ENCODE peak calls at places on chromosomes 5 and 9, in eight cellular contexts. One of them, this sample, is unnamed.

GRCh38 chr5:103862398-103862797 is 299.8 kb upstream of the NUDT12 start:
- DNase-seq in HCT116: no peak
- DNase-seq in heart left ventricle: no peak
- DNase-seq in IMR-90: no peak
- DNase-seq in left ventricle myocardium inferior: no peak
- DNase-seq in endothelial cell of umbilical vein: no peak
- DNase-seq in PC-3: no peak
- DNase-seq in ovary: no peak
- DNase-seq in this sample: no peak

GRCh38 chr5:38607930-38608545 is 51.6 kb upstream of the LIFR start:
- DNase-seq in HCT116: no peak
- DNase-seq in heart left ventricle: no peak
- DNase-seq in IMR-90: peak; percentile 86
- DNase-seq in left ventricle myocardium inferior: no peak
- DNase-seq in endothelial cell of umbilical vein: peak; percentile 48
- DNase-seq in PC-3: peak; percentile 66
- DNase-seq in ovary: no peak
- DNase-seq in this sample: no peak

GRCh38 chr5:170554566-170555267 is 50.9 kb downstream of the KCNIP1 start:
- DNase-seq in HCT116: no peak
- DNase-seq in heart left ventricle: no peak
- DNase-seq in IMR-90: peak; percentile 72
- DNase-seq in left ventricle myocardium inferior: peak; percentile 21
- DNase-seq in endothelial cell of umbilical vein: no peak
- DNase-seq in PC-3: no peak
- DNase-seq in ovary: peak; percentile 24
- DNase-seq in this sample: no peak

GRCh38 chr5:10528056-10528816 is 35.6 kb upstream of the ANKRD33B start:
- DNase-seq in HCT116: no peak
- DNase-seq in heart left ventricle: no peak
- DNase-seq in IMR-90: peak; percentile 60
- DNase-seq in left ventricle myocardium inferior: no peak
- DNase-seq in endothelial cell of umbilical vein: no peak
- DNase-seq in PC-3: no peak
- DNase-seq in ovary: no peak
- DNase-seq in this sample: no peak

GRCh38 chr5:135245521-135246499 is 153.2 kb downstream of the MACROH2A1 start:
- DNase-seq in HCT116: no peak
- DNase-seq in heart left ventricle: no peak
- DNase-seq in IMR-90: peak; percentile 73
- DNase-seq in left ventricle myocardium inferior: no peak
- DNase-seq in endothelial cell of umbilical vein: peak; percentile 16
- DNase-seq in PC-3: peak; percentile 74
- DNase-seq in ovary: peak; percentile 2
- DNase-seq in this sample: peak; percentile 22

GRCh38 chr9:110183208-110184145 is 24.5 kb downstream of the C9orf152 start:
- DNase-seq in HCT116: peak; percentile 68
- DNase-seq in heart left ventricle: peak; percentile 43
- DNase-seq in IMR-90: peak; percentile 77
- DNase-seq in left ventricle myocardium inferior: no peak
- DNase-seq in endothelial cell of umbilical vein: peak; percentile 74
- DNase-seq in PC-3: peak; percentile 80
- DNase-seq in ovary: peak; percentile 70
- DNase-seq in this sample: peak; percentile 85

GRCh38 chr5:32413466-32414263 is 30.9 kb downstream of the ZFR start:
- DNase-seq in HCT116: no peak
- DNase-seq in heart left ventricle: no peak
- DNase-seq in IMR-90: no peak
- DNase-seq in left ventricle myocardium inferior: no peak
- DNase-seq in endothelial cell of umbilical vein: peak; percentile 43
- DNase-seq in PC-3: no peak
- DNase-seq in ovary: no peak
- DNase-seq in this sample: no peak

GRCh38 chr5:2338686-2339085 is 412.8 kb downstream of the IRX2 start:
- DNase-seq in HCT116: no peak
- DNase-seq in heart left ventricle: no peak
- DNase-seq in IMR-90: no peak
- DNase-seq in left ventricle myocardium inferior: no peak
- DNase-seq in endothelial cell of umbilical vein: no peak
- DNase-seq in PC-3: no peak
- DNase-seq in ovary: no peak
- DNase-seq in this sample: no peak

GRCh38 chr5:91225848-91226686 is 157.1 kb downstream of the ARRDC3 start:
- DNase-seq in HCT116: peak; percentile 59
- DNase-seq in heart left ventricle: no peak
- DNase-seq in IMR-90: no peak
- DNase-seq in left ventricle myocardium inferior: no peak
- DNase-seq in endothelial cell of umbilical vein: no peak
- DNase-seq in PC-3: peak; percentile 66
- DNase-seq in ovary: no peak
- DNase-seq in this sample: no peak

GRCh38 chr5:121937762-121938161 is 24.0 kb upstream of the SRFBP1 start:
- DNase-seq in HCT116: no peak
- DNase-seq in heart left ventricle: no peak
- DNase-seq in IMR-90: no peak
- DNase-seq in left ventricle myocardium inferior: no peak
- DNase-seq in endothelial cell of umbilical vein: no peak
- DNase-seq in PC-3: no peak
- DNase-seq in ovary: no peak
- DNase-seq in this sample: no peak

GRCh38 chr5:95281211-95281610 is 3.7 kb downstream of the MCTP1 start:
- DNase-seq in HCT116: peak; percentile 69
- DNase-seq in heart left ventricle: no peak
- DNase-seq in IMR-90: peak; percentile 1
- DNase-seq in left ventricle myocardium inferior: no peak
- DNase-seq in endothelial cell of umbilical vein: no peak
- DNase-seq in PC-3: peak; percentile 41
- DNase-seq in ovary: no peak
- DNase-seq in this sample: no peak

GRCh38 chr9:36392489-36392888 is 7.6 kb downstream of the RNF38 start:
- DNase-seq in HCT116: no peak
- DNase-seq in heart left ventricle: no peak
- DNase-seq in IMR-90: peak; percentile 31
- DNase-seq in left ventricle myocardium inferior: no peak
- DNase-seq in endothelial cell of umbilical vein: no peak
- DNase-seq in PC-3: no peak
- DNase-seq in ovary: no peak
- DNase-seq in this sample: no peak

GRCh38 chr9:70392189-70392588 is 22.3 kb downstream of the KLF9 start:
- DNase-seq in HCT116: no peak
- DNase-seq in heart left ventricle: no peak
- DNase-seq in IMR-90: no peak
- DNase-seq in left ventricle myocardium inferior: no peak
- DNase-seq in endothelial cell of umbilical vein: peak; percentile 12
- DNase-seq in PC-3: peak; percentile 13
- DNase-seq in ovary: no peak
- DNase-seq in this sample: no peak
- H3K4me1 ChIP-seq in HCT116: peaks cover 8% of the 10 kb centered on the region
- H3K4me1 ChIP-seq in heart left ventricle: peaks cover 85% of the 10 kb centered on the region
- H3K4me1 ChIP-seq in IMR-90: peaks cover 14% of the 10 kb centered on the region
- H3K4me1 ChIP-seq in left ventricle myocardium inferior: peaks cover 100% of the 10 kb centered on the region
- H3K4me1 ChIP-seq in endothelial cell of umbilical vein: peaks cover 32% of the 10 kb centered on the region
- H3K4me1 ChIP-seq in PC-3: no peaks in the 10 kb centered on the region
- H3K4me1 ChIP-seq in ovary: peaks cover 12% of the 10 kb centered on the region
- H3K4me1 ChIP-seq in this sample: peaks cover 15% of the 10 kb centered on the region

DNA sequence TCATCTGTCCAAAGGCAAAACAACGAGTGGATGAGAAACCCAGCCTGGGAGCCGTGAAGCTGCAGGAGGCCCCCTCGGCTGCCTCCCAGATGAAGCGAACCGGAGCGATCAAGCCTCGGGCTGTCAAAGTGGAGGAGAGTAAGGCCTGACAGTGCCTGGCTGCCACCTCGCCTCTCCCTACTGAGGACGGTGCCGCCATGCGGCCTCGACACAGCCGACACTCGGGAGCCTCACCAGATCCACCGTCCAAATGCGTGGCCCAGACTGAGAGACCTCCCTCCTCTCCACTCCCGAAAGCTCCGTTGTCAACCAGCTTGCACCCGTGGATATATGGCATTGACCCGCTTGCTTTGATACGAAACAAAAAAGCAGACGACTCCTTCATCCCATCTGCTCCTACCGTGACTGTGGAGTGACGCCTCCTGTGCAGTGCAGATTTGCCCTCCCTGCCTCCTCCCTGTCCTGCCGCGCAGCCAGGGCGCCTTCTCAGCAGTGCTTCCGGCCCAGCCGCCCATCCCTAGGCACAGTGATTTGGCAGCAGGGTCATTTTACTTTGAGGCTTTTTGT is 6.9 kb upstream of the POMT1 start:
- DNase-seq in HCT116: no peak
- DNase-seq in heart left ventricle: no peak
- DNase-seq in IMR-90: no peak
- DNase-seq in left ventricle myocardium inferior: no peak
- DNase-seq in endothelial cell of umbilical vein: no peak
- DNase-seq in PC-3: no peak
- DNase-seq in ovary: no peak
- DNase-seq in this sample: no peak
- H3K36me3 ChIP-seq in HCT116: peaks cover 78% of the 10 kb centered on the region
- H3K36me3 ChIP-seq in heart left ventricle: peaks cover 5% of the 10 kb centered on the region
- H3K36me3 ChIP-seq in IMR-90: peaks cover 87% of the 10 kb centered on the region
- H3K36me3 ChIP-seq in left ventricle myocardium inferior: peaks cover 96% of the 10 kb centered on the region
- H3K36me3 ChIP-seq in endothelial cell of umbilical vein: peaks cover 81% of the 10 kb centered on the region
- H3K36me3 ChIP-seq in PC-3: peaks cover 15% of the 10 kb centered on the region
- H3K36me3 ChIP-seq in ovary: no peaks in the 10 kb centered on the region
- H3K36me3 ChIP-seq in this sample: no peaks in the 10 kb centered on the region

GRCh38 chr9:98795295-98795955 is 930 bp downstream of the ANKS6 start:
- DNase-seq in HCT116: no peak
- DNase-seq in heart left ventricle: no peak
- DNase-seq in IMR-90: no peak
- DNase-seq in left ventricle myocardium inferior: no peak
- DNase-seq in endothelial cell of umbilical vein: no peak
- DNase-seq in PC-3: no peak
- DNase-seq in ovary: no peak
- DNase-seq in this sample: no peak

GRCh38 chr9:98796364-98797101 is at the start of gene ANKS6:
- DNase-seq in HCT116: no peak
- DNase-seq in heart left ventricle: peak; percentile 75
- DNase-seq in IMR-90: peak; percentile 65
- DNase-seq in left ventricle myocardium inferior: peak; percentile 81
- DNase-seq in endothelial cell of umbilical vein: peak; percentile 60
- DNase-seq in PC-3: peak; percentile 75
- DNase-seq in ovary: peak; percentile 83
- DNase-seq in this sample: peak; percentile 77

GRCh38 chr9:98795970-98796363 is 388 bp downstream of the ANKS6 start:
- DNase-seq in HCT116: no peak
- DNase-seq in heart left ventricle: no peak
- DNase-seq in IMR-90: no peak
- DNase-seq in left ventricle myocardium inferior: no peak
- DNase-seq in endothelial cell of umbilical vein: no peak
- DNase-seq in PC-3: no peak
- DNase-seq in ovary: peak; percentile 28
- DNase-seq in this sample: no peak

GRCh38 chr9:98793031-98793430 is 3.3 kb downstream of the ANKS6 start:
- DNase-seq in HCT116: no peak
- DNase-seq in heart left ventricle: no peak
- DNase-seq in IMR-90: no peak
- DNase-seq in left ventricle myocardium inferior: no peak
- DNase-seq in endothelial cell of umbilical vein: no peak
- DNase-seq in PC-3: no peak
- DNase-seq in ovary: no peak
- DNase-seq in this sample: peak; percentile 39

GRCh38 chr9:98794802-98795201 is 1.6 kb downstream of the ANKS6 start:
- DNase-seq in HCT116: no peak
- DNase-seq in heart left ventricle: no peak
- DNase-seq in IMR-90: no peak
- DNase-seq in left ventricle myocardium inferior: no peak
- DNase-seq in endothelial cell of umbilical vein: no peak
- DNase-seq in PC-3: no peak
- DNase-seq in ovary: no peak
- DNase-seq in this sample: no peak
- H3K27ac ChIP-seq in HCT116: no peak overlapping the region
- H3K27ac ChIP-seq in heart left ventricle: no peak overlapping the region
- H3K27ac ChIP-seq in IMR-90: no peak overlapping the region
- H3K27ac ChIP-seq in left ventricle myocardium inferior: no peak overlapping the region
- H3K27ac ChIP-seq in endothelial cell of umbilical vein: no peak overlapping the region
- H3K27ac ChIP-seq in PC-3: no peak overlapping the region
- H3K27ac ChIP-seq in ovary: no peak overlapping the region
- H3K27ac ChIP-seq in this sample: no peak overlapping the region

DNA sequence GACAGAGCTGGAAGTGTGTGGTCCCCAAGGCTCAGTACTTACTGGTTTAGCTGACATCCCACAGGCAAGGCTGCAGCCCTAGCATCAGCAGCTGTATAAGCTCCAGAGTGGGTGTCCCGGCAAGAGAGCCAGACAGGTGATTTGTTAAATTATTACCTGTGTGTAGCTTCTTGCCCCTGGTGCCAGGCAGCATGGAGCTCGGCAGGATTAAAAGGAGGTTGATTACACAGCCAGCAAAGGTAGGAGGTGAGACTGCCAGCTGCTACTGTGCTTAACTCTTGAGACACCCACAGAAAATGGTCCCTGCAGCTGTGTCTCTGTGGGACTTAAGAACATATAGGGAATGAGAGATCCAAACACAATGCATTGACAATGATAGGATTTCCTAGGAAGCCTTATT is 54.2 kb downstream of the ARHGAP26 start:
- DNase-seq in HCT116: no peak
- DNase-seq in heart left ventricle: no peak
- DNase-seq in IMR-90: no peak
- DNase-seq in left ventricle myocardium inferior: no peak
- DNase-seq in endothelial cell of umbilical vein: no peak
- DNase-seq in PC-3: no peak
- DNase-seq in ovary: no peak
- DNase-seq in this sample: no peak
- H3K4me1 ChIP-seq in HCT116: peaks cover 100% of the 10 kb centered on the region
- H3K4me1 ChIP-seq in heart left ventricle: peaks cover 69% of the 10 kb centered on the region
- H3K4me1 ChIP-seq in IMR-90: peaks cover 31% of the 10 kb centered on the region
- H3K4me1 ChIP-seq in left ventricle myocardium inferior: peaks cover 96% of the 10 kb centered on the region
- H3K4me1 ChIP-seq in endothelial cell of umbilical vein: peaks cover 63% of the 10 kb centered on the region
- H3K4me1 ChIP-seq in PC-3: peaks cover 98% of the 10 kb centered on the region
- H3K4me1 ChIP-seq in ovary: no peaks in the 10 kb centered on the region
- H3K4me1 ChIP-seq in this sample: peaks cover 31% of the 10 kb centered on the region

DNA sequence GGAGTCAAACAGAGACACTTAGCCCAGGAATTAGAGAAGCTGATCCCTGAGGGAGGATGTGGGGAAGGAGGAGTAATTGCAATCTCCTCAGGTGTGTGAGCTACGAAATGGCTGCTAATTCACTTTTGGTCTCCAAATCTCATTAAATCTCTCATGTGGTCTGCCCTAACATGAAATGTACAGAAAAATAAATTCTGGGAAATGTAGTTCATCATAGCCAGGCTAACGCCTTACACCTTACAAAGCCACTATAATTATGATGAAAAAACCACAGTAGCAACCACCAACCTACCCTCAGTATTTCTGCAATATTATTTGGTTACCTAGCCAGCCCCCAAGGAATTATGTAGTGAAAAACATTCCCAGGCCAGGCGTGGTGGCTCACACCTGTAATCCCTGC is 354.0 kb downstream of the TMEM167A start:
- DNase-seq in HCT116: no peak
- DNase-seq in heart left ventricle: no peak
- DNase-seq in IMR-90: no peak
- DNase-seq in left ventricle myocardium inferior: no peak
- DNase-seq in endothelial cell of umbilical vein: no peak
- DNase-seq in PC-3: no peak
- DNase-seq in ovary: no peak
- DNase-seq in this sample: no peak
- H3K36me3 ChIP-seq in HCT116: no peaks in the 10 kb centered on the region
- H3K36me3 ChIP-seq in heart left ventricle: no peaks in the 10 kb centered on the region
- H3K36me3 ChIP-seq in IMR-90: no peaks in the 10 kb centered on the region
- H3K36me3 ChIP-seq in left ventricle myocardium inferior: no peaks in the 10 kb centered on the region
- H3K36me3 ChIP-seq in endothelial cell of umbilical vein: no peaks in the 10 kb centered on the region
- H3K36me3 ChIP-seq in PC-3: no peaks in the 10 kb centered on the region
- H3K36me3 ChIP-seq in ovary: no peaks in the 10 kb centered on the region
- H3K36me3 ChIP-seq in this sample: no peaks in the 10 kb centered on the region

GRCh38 chr5:124736111-124736813 is 10.2 kb downstream of the ZNF608 start:
- DNase-seq in HCT116: no peak
- DNase-seq in heart left ventricle: no peak
- DNase-seq in IMR-90: peak; percentile 95
- DNase-seq in left ventricle myocardium inferior: no peak
- DNase-seq in endothelial cell of umbilical vein: no peak
- DNase-seq in PC-3: no peak
- DNase-seq in ovary: no peak
- DNase-seq in this sample: no peak
- H3K27ac ChIP-seq in HCT116: no peak overlapping the region
- H3K27ac ChIP-seq in heart left ventricle: peak overlapping the region; percentile 7
- H3K27ac ChIP-seq in IMR-90: peak overlapping the region; percentile 91
- H3K27ac ChIP-seq in left ventricle myocardium inferior: peak overlapping the region; percentile 55
- H3K27ac ChIP-seq in endothelial cell of umbilical vein: no peak overlapping the region
- H3K27ac ChIP-seq in PC-3: no peak overlapping the region
- H3K27ac ChIP-seq in ovary: peak overlapping the region; percentile 31
- H3K27ac ChIP-seq in this sample: no peak overlapping the region